ENCODE peak calls at places on chromosomes 3 and 15, in five cellular contexts. I is psoas muscle, E is fibroblast of lung, N is mesothelial cell of epicardium, T is cardiac fibroblast. G is an unnamed sample.

GRCh38 chr3:88003115-88003755 is 55.6 kb downstream of the CGGBP1 start:
- DNase-seq in N (no peak), I (no peak), E (peak; percentile 28), T (peak; percentile 81), G (no peak)

GRCh38 chr15:55799287-55800212 is 56.6 kb upstream of the PRTG start:
- DNase-seq in E (peak; percentile 49), T (peak; percentile 73), I (no peak), N (peak; percentile 39), G (peak; percentile 84)

GRCh38 chr3:50573566-50574279 is 4.4 kb downstream of the HEMK1 start:
- DNase-seq in T (no peak), E (no peak), N (no peak), I (no peak), G (no peak)

GRCh38 chr3:36868614-36869436 is 76.0 kb downstream of the TRANK1 start:
- DNase-seq in I (no peak), T (peak; percentile 77), E (peak; percentile 34), N (no peak), G (peak; percentile 23)

GRCh38 chr3:140593766-140594165 is 84.1 kb upstream of the TRIM42 start:
- DNase-seq in T (no peak), I (no peak), E (no peak), N (no peak), G (no peak)

GRCh38 chr3:27428446-27428845 is 55.7 kb downstream of the SLC4A7 start:
- DNase-seq in E (no peak), T (peak; percentile 32), I (no peak), N (no peak), G (no peak)

GRCh38 chr3:99114565-99115291 is 213.2 kb upstream of the DCBLD2 start:
- DNase-seq in N (no peak), I (no peak), E (peak; percentile 49), T (peak; percentile 87), G (peak; percentile 41)

GRCh38 chr3:39126532-39127071 is 19.1 kb downstream of the TTC21A start:
- DNase-seq in I (no peak), T (peak; percentile 73), N (no peak), E (peak; percentile 50), G (no peak)

GRCh38 chr3:35679409-35680080 is 40.2 kb downstream of the ARPP21 start:
- DNase-seq in N (no peak), I (no peak), E (no peak), T (no peak), G (no peak)

GRCh38 chr15:95300958-95301357 is 1029.5 kb upstream of the NR2F2 start:
- DNase-seq in E (peak; percentile 80), I (no peak), T (peak; percentile 92), N (no peak), G (no peak)

GRCh38 chr3:195238626-195239118 is 32.3 kb downstream of the XXYLT1 start:
- DNase-seq in N (no peak), T (peak; percentile 46), E (no peak), I (peak; percentile 53), G (no peak)

GRCh38 chr15:89472785-89473256 is 23.6 kb downstream of the RHCG start:
- DNase-seq in T (peak; percentile 70), N (no peak), I (no peak), E (peak; percentile 40), G (peak; percentile 79)

G was measured in H1.